ENCODE peak calls at places on chromosomes 7 and 10, in seven cellular contexts. I, R, N, Q, A, Y and Z are unnamed samples.

GRCh38 chr10:132101529-132101928 is 35.8 kb downstream of the JAKMIP3 start:
- DNase-seq in A (no peak), N (no peak), R (no peak), Q (peak; percentile 7), Y (no peak), I (peak; percentile 7), Z (no peak)

GRCh38 chr7:116503835-116504234 is 4.3 kb downstream of the CAV2 start:
- DNase-seq in I (no peak), N (no peak), A (no peak), Y (no peak), Q (no peak), R (no peak), Z (no peak)

GRCh38 chr10:74851834-74852233 is 25.4 kb downstream of the KAT6B start:
- DNase-seq in Q (no peak), Y (no peak), A (no peak), N (no peak), I (peak; percentile 83), R (no peak), Z (no peak)

GRCh38 chr10:5563991-5564536 is 39.3 kb downstream of the CALML3 start:
- DNase-seq in R (peak; percentile 25), N (peak; percentile 53), Y (no peak), I (no peak), A (peak; percentile 29), Q (no peak), Z (no peak)

GRCh38 chr10:72334196-72334831 is 20.4 kb downstream of the DNAJB12 start:
- DNase-seq in N (no peak), A (no peak), Q (peak; percentile 60), R (no peak), I (peak; percentile 94), Y (no peak), Z (peak; percentile 69)

GRCh38 chr7:2796358-2797352 is 47.5 kb downstream of the GNA12 start:
- DNase-seq in I (no peak), Q (peak; percentile 62), N (no peak), Y (no peak), A (no peak), R (no peak), Z (no peak)

GRCh38 chr7:51070163-51070562 is 246.4 kb downstream of the COBL start:
- DNase-seq in A (no peak), R (no peak), Q (no peak), N (no peak), Y (no peak), I (no peak), Z (no peak)

GRCh38 chr10:30058570-30059132 is 735 bp downstream of the JCAD start:
- DNase-seq in Q (no peak), I (peak; percentile 5), R (no peak), Y (no peak), A (no peak), N (no peak), Z (no peak)

GRCh38 chr10:67662415-67662814 is 33.6 kb downstream of the CTNNA3 start:
- DNase-seq in I (no peak), Q (no peak), A (no peak), Y (no peak), N (no peak), R (no peak), Z (peak; percentile 30)

GRCh38 chr7:1018334-1018695 is 26.0 kb upstream of the GPR146 start:
- DNase-seq in Q (no peak), R (no peak), A (no peak), Y (no peak), N (no peak), I (no peak), Z (no peak)

GRCh38 chr7:28448708-28449107 is 36.4 kb downstream of the CREB5 start:
- DNase-seq in A (no peak), I (no peak), N (no peak), R (no peak), Q (no peak), Y (no peak), Z (no peak)

GRCh38 chr10:76050291-76050625 is 618.8 kb downstream of the LRMDA start:
- DNase-seq in I (peak; percentile 73), N (no peak), Q (no peak), Y (no peak), A (no peak), R (no peak), Z (no peak)

GRCh38 chr10:22997102-22997501 is 69.2 kb downstream of the ARMC3 start:
- DNase-seq in A (no peak), N (no peak), Y (no peak), Q (no peak), I (peak; percentile 24), R (no peak), Z (no peak)

GRCh38 chr10:110430369-110431273 is 67.1 kb upstream of the DUSP5 start:
- DNase-seq in Q (no peak), N (no peak), I (no peak), A (no peak), R (no peak), Y (no peak), Z (no peak)

GRCh38 chr7:107667341-107667740 is 6.7 kb downstream of the SLC26A4 start:
- DNase-seq in Q (no peak), Y (no peak), N (no peak), I (no peak), R (no peak), A (no peak), Z (no peak)